ENCODE peak calls at places on chromosome 18, in seven cellular contexts. C is lower leg skin, S is bronchial epithelial cell, X is stomach, E is RWPE1, V is fibroblast of pulmonary artery, R is astrocyte. Y is an unnamed sample.

GRCh38 chr18:48036191-48036590 is 105.7 kb upstream of the SMAD2 start:
- DNase-seq in C (peak; percentile 86), S (no peak), X (peak; percentile 25), E (no peak), V (no peak), R (peak; percentile 6), Y (no peak)

GRCh38 chr18:67517224-67517765 is 775 bp upstream of the DSEL start:
- DNase-seq in C (peak; percentile 85), S (no peak), X (no peak), E (no peak), V (no peak), R (no peak), Y (peak; percentile 17)

GRCh38 chr18:78242307-78242643 is 737.3 kb upstream of the SALL3 start:
- DNase-seq in C (no peak), S (peak; percentile 39), X (no peak), E (no peak), V (peak; percentile 8), R (no peak), Y (peak; percentile 42)

GRCh38 chr18:25651553-25651952 is 299.6 kb upstream of the ZNF521 start:
- DNase-seq in C (no peak), S (no peak), X (no peak), E (no peak), V (no peak), R (peak; percentile 4), Y (no peak)

GRCh38 chr18:61896767-61897166 is 4.0 kb upstream of the RNF152 start:
- DNase-seq in C (peak; percentile 87), S (peak; percentile 95), X (no peak), E (peak; percentile 93), V (peak; percentile 41), R (peak; percentile 65), Y (peak; percentile 30)

GRCh38 chr18:58858591-58859468 is 5.8 kb upstream of the ZNF532 start:
- DNase-seq in C (no peak), S (no peak), X (no peak), E (no peak), V (peak; percentile 45), R (no peak), Y (peak; percentile 24)

GRCh38 chr18:79902640-79903039 is 48.8 kb downstream of the SLC66A2 start:
- DNase-seq in C (peak; percentile 87), S (no peak), X (no peak), E (no peak), V (no peak), R (no peak), Y (no peak)

GRCh38 chr18:65769653-65770052 is 18.8 kb downstream of the CDH7 start:
- DNase-seq in C (no peak), S (no peak), X (no peak), E (no peak), V (no peak), R (no peak), Y (no peak)

GRCh38 chr18:79583426-79583825 is 96.2 kb upstream of the CTDP1 start:
- DNase-seq in C (peak; percentile 60), S (no peak), X (no peak), E (no peak), V (no peak), R (no peak), Y (peak; percentile 2)

GRCh38 chr18:24530630-24531111 is 70.2 kb downstream of the HRH4 start:
- DNase-seq in C (no peak), S (peak; percentile 20), X (no peak), E (peak; percentile 23), V (peak; percentile 65), R (peak; percentile 77), Y (no peak)

GRCh38 chr18:46660955-46661749 is 4.1 kb upstream of the LOXHD1 start:
- DNase-seq in C (no peak), S (no peak), X (no peak), E (no peak), V (peak; percentile 31), R (peak; percentile 14), Y (peak; percentile 19)

GRCh38 chr18:54712315-54712714 is 116.0 kb upstream of the RAB27B start:
- DNase-seq in C (no peak), S (peak; percentile 95), X (no peak), E (peak; percentile 53), V (peak; percentile 72), R (peak; percentile 76), Y (no peak)

GRCh38 chr18:48297139-48297538 is 112.0 kb downstream of the ZBTB7C start:
- DNase-seq in C (peak; percentile 8), S (peak; percentile 48), X (no peak), E (no peak), V (no peak), R (no peak), Y (no peak)

GRCh38 chr18:9722691-9723090 is 14.6 kb downstream of the RAB31 start:
- DNase-seq in C (no peak), S (peak; percentile 67), X (peak; percentile 73), E (no peak), V (no peak), R (no peak), Y (peak; percentile 73)

GRCh38 chr18:74251297-74252031 is 40.3 kb downstream of the CYB5A start:
- DNase-seq in C (no peak), S (peak; percentile 63), X (no peak), E (peak; percentile 9), V (peak; percentile 90), R (peak; percentile 37), Y (no peak)

GRCh38 chr18:9575558-9575957 is 38.8 kb downstream of the PPP4R1 start:
- DNase-seq in C (no peak), S (peak; percentile 95), X (peak; percentile 85), E (peak; percentile 72), V (peak; percentile 99), R (peak; percentile 91), Y (peak; percentile 93)

GRCh38 chr18:23038712-23039111 is 96.6 kb upstream of the CABLES1 start:
- DNase-seq in C (no peak), S (peak; percentile 88), X (no peak), E (peak; percentile 14), V (peak; percentile 25), R (peak; percentile 35), Y (no peak)

GRCh38 chr18:55280515-55280914 is 307.5 kb downstream of the TCF4 start:
- DNase-seq in C (no peak), S (no peak), X (no peak), E (no peak), V (no peak), R (no peak), Y (no peak)

GRCh38 chr18:41744664-41745063 is 210.4 kb upstream of the PIK3C3 start:
- DNase-seq in C (no peak), S (no peak), X (no peak), E (no peak), V (peak; percentile 23), R (no peak), Y (no peak)

GRCh38 chr18:21599585-21600525 is 649 bp downstream of the ESCO1 start:
- DNase-seq in C (peak; percentile 91), S (no peak), X (peak; percentile 78), E (peak; percentile 57), V (peak; percentile 7), R (no peak), Y (peak; percentile 72)

GRCh38 chr18:48605408-48605845 is 66.6 kb downstream of the CTIF start:
- DNase-seq in C (no peak), S (no peak), X (no peak), E (no peak), V (peak; percentile 38), R (peak; percentile 24), Y (no peak)

GRCh38 chr18:46416706-46417638 is 240.0 kb downstream of the LOXHD1 start:
- DNase-seq in C (no peak), S (no peak), X (no peak), E (no peak), V (no peak), R (no peak), Y (no peak)

GRCh38 chr18:47050468-47050867 is 15.0 kb upstream of the ELOA2 start:
- DNase-seq in C (no peak), S (peak; percentile 50), X (no peak), E (peak; percentile 11), V (peak; percentile 71), R (peak; percentile 33), Y (peak; percentile 42)

GRCh38 chr18:31248783-31249521 is 69.0 kb upstream of the DSG1 start:
- DNase-seq in C (no peak), S (peak; percentile 98), X (no peak), E (no peak), V (no peak), R (peak; percentile 89), Y (no peak)

GRCh38 chr18:44895176-44895798 is 214.6 kb downstream of the SETBP1 start:
- DNase-seq in C (no peak), S (peak; percentile 75), X (peak; percentile 57), E (peak; percentile 36), V (peak; percentile 83), R (peak; percentile 34), Y (peak; percentile 62)
- TF ChIP-seq CTCF in C (no peak), S (peak; percentile 67), X (no peak), E (peak; percentile 25), V (peak; percentile 69), R (peak; percentile 18), Y (peak; percentile 56)

DNA sequence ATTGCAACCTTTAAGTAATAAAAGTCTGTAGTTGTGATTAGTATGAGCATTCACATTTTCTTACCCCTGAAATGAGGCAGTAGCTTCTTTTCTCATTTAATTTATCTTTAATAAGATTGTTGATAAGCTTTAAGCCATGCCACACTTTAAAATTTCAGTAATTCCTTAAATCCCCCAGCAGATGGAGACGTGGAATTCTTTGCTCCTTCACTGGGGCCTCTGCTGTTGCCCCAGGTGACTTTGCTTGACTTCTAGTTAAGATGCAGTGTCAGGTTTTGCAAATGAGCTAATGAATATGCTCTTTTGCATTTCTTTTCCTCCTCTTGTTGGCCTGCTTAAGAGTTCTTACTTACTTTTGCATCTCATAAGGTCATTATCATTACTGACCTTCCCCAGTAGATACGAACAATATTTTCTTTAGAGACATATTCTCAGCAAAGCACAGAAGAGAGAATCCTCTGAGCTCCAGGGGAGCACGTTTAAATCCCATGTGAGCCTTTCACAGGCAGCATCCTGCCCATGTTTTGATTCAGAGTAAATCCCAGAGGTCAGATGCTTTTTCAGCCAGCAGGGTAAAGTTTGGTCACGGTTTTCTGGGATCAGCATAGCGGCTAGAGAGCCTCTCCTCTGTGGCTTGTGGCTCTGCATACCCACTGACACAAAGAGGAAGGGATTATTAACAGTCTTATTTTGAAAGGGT is 222.9 kb downstream of the PTPRM start:
- DNase-seq in C (no peak), S (peak; percentile 59), X (peak; percentile 33), E (peak; percentile 44), V (peak; percentile 64), R (peak; percentile 17), Y (peak; percentile 45)
- TF ChIP-seq CTCF in C (no peak), S (peak; percentile 52), X (no peak), E (peak; percentile 64), V (peak; percentile 60), R (peak; percentile 58), Y (peak; percentile 56)

DNA sequence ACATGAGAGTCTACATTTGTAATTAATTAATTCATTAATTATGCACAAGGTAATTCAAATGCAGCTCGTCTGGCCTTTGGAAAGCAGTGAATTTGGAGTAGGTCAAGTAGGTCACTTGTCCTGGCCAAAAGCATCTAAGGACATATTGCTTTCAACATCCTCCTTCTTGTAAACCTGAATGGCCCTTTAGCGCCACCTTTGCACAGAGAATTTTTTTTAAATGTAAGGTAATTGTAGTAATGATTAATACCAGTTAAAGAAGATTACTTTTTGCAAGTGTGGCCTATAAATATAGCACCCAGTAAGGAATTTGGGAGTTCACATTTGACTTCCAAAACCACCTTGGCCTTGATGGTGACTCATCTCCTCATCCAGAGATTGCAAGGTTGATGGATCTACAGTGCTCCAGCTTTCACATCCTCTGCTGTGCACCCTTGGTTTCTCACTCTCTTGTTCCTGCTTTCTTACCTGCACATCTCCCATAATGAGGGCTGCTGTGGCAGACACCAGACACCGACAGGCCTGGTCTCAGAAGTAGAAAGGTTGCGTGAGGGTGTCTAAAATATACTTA is 481.7 kb downstream of the TGIF1 start:
- DNase-seq in C (no peak), S (no peak), X (no peak), E (no peak), V (no peak), R (peak; percentile 29), Y (no peak)
- TF ChIP-seq CTCF in C (no peak), S (no peak), X (no peak), E (no peak), V (no peak), R (no peak), Y (no peak)

GRCh38 chr18:26804474-26804873 is 61.0 kb downstream of the AQP4 start:
- DNase-seq in C (no peak), S (no peak), X (peak; percentile 32), E (no peak), V (no peak), R (no peak), Y (peak; percentile 13)
- TF ChIP-seq CTCF in C (no peak), S (peak; percentile 16), X (no peak), E (peak; percentile 7), V (no peak), R (no peak), Y (peak; percentile 30)

Y was measured in body of pancreas.